ENCODE peak calls at places on chromosomes 5 and 9, in seven cellular contexts. V is aorta; P is iPS DF 6.9; W is CD8-positive, alpha-beta memory T cell; B is mammary epithelial cell; U is CD8-positive, alpha-beta T cell; H is lung. M is an unnamed sample.
A peak's percentile ranks its signal among the peaks of the same experiment; 100 is the strongest.

GRCh38 chr9:128051932-128052734 is 15.0 kb downstream of the NAIF1 start:
- DNase-seq in V (no peak), P (no peak), W (no peak), B (peak; percentile 67), U (no peak), H (no peak), M (no peak)

GRCh38 chr9:91047993-91048607 is 246.5 kb downstream of the SYK start:
- DNase-seq in V (no peak), P (no peak), W (no peak), B (peak; percentile 74), U (no peak), H (peak; percentile 25), M (peak; percentile 79)

GRCh38 chr5:66324357-66324756 is 180.3 kb downstream of the SREK1 start:
- DNase-seq in V (no peak), P (no peak), W (no peak), B (no peak), U (no peak), H (no peak), M (no peak)

GRCh38 chr5:148984333-148984732 is 78.5 kb downstream of the SH3TC2 start:
- DNase-seq in V (no peak), P (no peak), W (no peak), B (peak; percentile 94), U (no peak), H (no peak), M (no peak)

GRCh38 chr9:92600742-92601261 is 65.0 kb upstream of the ECM2 start:
- DNase-seq in V (peak; percentile 61), P (no peak), W (no peak), B (no peak), U (no peak), H (no peak), M (peak; percentile 61)

GRCh38 chr5:20369151-20369550 is 381.2 kb upstream of the CDH18 start:
- DNase-seq in V (no peak), P (no peak), W (no peak), B (no peak), U (no peak), H (no peak), M (no peak)

GRCh38 chr5:132094393-132095076 is 20.9 kb downstream of the CSF2 start:
- DNase-seq in V (no peak), P (no peak), W (no peak), B (peak; percentile 99), U (no peak), H (no peak), M (peak; percentile 91)

GRCh38 chr9:23412458-23412857 is 413.6 kb downstream of the ELAVL2 start:
- DNase-seq in V (no peak), P (no peak), W (no peak), B (no peak), U (no peak), H (no peak), M (no peak)

GRCh38 chr9:133063500-133064231 is 1.9 kb downstream of the CEL start:
- DNase-seq in V (no peak), P (no peak), W (no peak), B (no peak), U (no peak), H (no peak), M (no peak)

GRCh38 chr5:93006915-93007314 is 574.1 kb downstream of the NR2F1-AS1 start:
- DNase-seq in V (no peak), P (no peak), W (no peak), B (no peak), U (no peak), H (no peak), M (no peak)

GRCh38 chr5:78287833-78288232 is 6.7 kb downstream of the AP3B1 start:
- DNase-seq in V (no peak), P (no peak), W (no peak), B (peak; percentile 60), U (no peak), H (no peak), M (peak; percentile 10)

GRCh38 chr5:140568664-140569063 is 4.0 kb downstream of the SLC35A4 start:
- DNase-seq in V (no peak), P (no peak), W (no peak), B (no peak), U (no peak), H (peak; percentile 21), M (no peak)

GRCh38 chr9:35666045-35666444 is 1.1 kb upstream of the ARHGEF39 start:
- DNase-seq in V (no peak), P (no peak), W (no peak), B (no peak), U (no peak), H (no peak), M (peak; percentile 67)

GRCh38 chr9:121277026-121277425 is 9.1 kb downstream of the GSN start:
- DNase-seq in V (no peak), P (no peak), W (no peak), B (no peak), U (no peak), H (no peak), M (no peak)

GRCh38 chr5:54360089-54360488 is 49.7 kb upstream of the ARL15 start:
- DNase-seq in V (peak; percentile 44), P (no peak), W (no peak), B (peak; percentile 77), U (no peak), H (no peak), M (peak; percentile 85)

GRCh38 chr9:106419737-106420136 is 443.2 kb upstream of the ZNF462 start:
- DNase-seq in V (no peak), P (no peak), W (no peak), B (no peak), U (no peak), H (no peak), M (no peak)

GRCh38 chr5:1963941-1964451 is 81.3 kb upstream of the IRX4 start:
- DNase-seq in V (no peak), P (no peak), W (no peak), B (no peak), U (no peak), H (no peak), M (no peak)

GRCh38 chr9:124415852-124416484 is 726 bp upstream of the PSMB7 start:
- DNase-seq in V (no peak), P (no peak), W (no peak), B (no peak), U (no peak), H (no peak), M (no peak)

GRCh38 chr5:149227168-149227826 is 44.4 kb upstream of the AFAP1L1 start:
- DNase-seq in V (no peak), P (no peak), W (no peak), B (peak; percentile 61), U (no peak), H (no peak), M (no peak)

GRCh38 chr9:96137666-96138429 is 164.1 kb downstream of the HSD17B3 start:
- DNase-seq in V (no peak), P (no peak), W (no peak), B (no peak), U (no peak), H (no peak), M (peak; percentile 35)

GRCh38 chr9:100099722-100100042 is 639 bp downstream of the INVS start:
- DNase-seq in V (no peak), P (no peak), W (no peak), B (no peak), U (no peak), H (peak; percentile 54), M (no peak)

GRCh38 chr9:127991757-127992274 is 11.0 kb upstream of the EEIG1 start:
- DNase-seq in V (no peak), P (no peak), W (no peak), B (no peak), U (no peak), H (no peak), M (no peak)

GRCh38 chr5:91042856-91043255 is 340.3 kb downstream of the ARRDC3 start:
- DNase-seq in V (no peak), P (no peak), W (no peak), B (no peak), U (no peak), H (no peak), M (no peak)

GRCh38 chr5:120367896-120368634 is 96.0 kb upstream of the PRR16 start:
- DNase-seq in V (no peak), P (no peak), W (no peak), B (no peak), U (no peak), H (no peak), M (no peak)

GRCh38 chr9:80797841-80798688 is 891.3 kb downstream of the TLE1 start:
- DNase-seq in V (no peak), P (no peak), W (no peak), B (no peak), U (no peak), H (no peak), M (peak; percentile 81)

GRCh38 chr5:142829821-142830220 is 59.6 kb downstream of the ARHGAP26 start:
- DNase-seq in V (no peak), P (no peak), W (no peak), B (peak; percentile 34), U (no peak), H (no peak), M (peak; percentile 55)

DNA sequence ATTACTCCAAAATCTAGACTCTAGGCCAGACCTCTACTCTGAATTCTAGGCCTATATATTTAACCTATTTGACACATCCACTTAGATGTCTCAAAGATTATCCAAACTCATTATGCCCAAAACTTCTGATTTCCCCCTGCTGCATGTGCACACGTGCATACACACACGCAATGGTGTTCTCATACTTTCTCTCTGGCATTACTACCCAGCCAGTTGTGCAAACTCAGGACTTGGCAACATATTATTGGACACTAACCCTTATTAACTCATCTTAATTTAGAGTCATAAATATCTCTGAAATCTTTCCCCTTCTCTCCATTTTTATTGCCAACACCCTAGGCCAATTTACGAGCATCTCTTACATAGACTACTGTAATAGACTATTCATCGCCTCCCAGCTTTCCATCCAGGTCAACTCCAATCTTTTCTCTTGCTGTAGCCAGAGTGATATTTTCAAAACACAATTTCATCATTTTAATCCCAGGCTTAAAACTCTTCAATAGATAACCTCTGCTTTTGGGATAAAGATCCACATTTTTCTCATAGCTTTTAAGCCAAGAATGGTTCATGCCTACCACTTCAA is 141.2 kb upstream of the VLDLR start:
- DNase-seq in V (no peak), P (no peak), W (no peak), B (no peak), U (no peak), H (no peak), M (no peak)
- H3K4me3 ChIP-seq in V (no peak overlapping the region), P (no peak overlapping the region), W (no peak overlapping the region), B (no peak overlapping the region), U (no peak overlapping the region), H (no peak overlapping the region), M (no peak overlapping the region)

GRCh38 chr9:135919318-135919717 is 12.0 kb upstream of the CAMSAP1 start:
- DNase-seq in V (peak; percentile 21), P (no peak), W (no peak), B (no peak), U (no peak), H (no peak), M (no peak)
- H3K9me3 ChIP-seq in V (peaks cover 6% of the 10 kb centered on the region), P (peaks cover 10% of the 10 kb centered on the region), W (peaks cover 24% of the 10 kb centered on the region), B (peaks cover 39% of the 10 kb centered on the region), U (no peaks in the 10 kb centered on the region), H (no peaks in the 10 kb centered on the region), M (peaks cover 33% of the 10 kb centered on the region)

GRCh38 chr5:16945163-16945562 is 9.1 kb upstream of the MYO10 start:
- DNase-seq in V (no peak), P (no peak), W (no peak), B (no peak), U (no peak), H (no peak), M (no peak)
- H3K27me3 ChIP-seq in V (no peaks in the 10 kb centered on the region), P (no peaks in the 10 kb centered on the region), W (no peaks in the 10 kb centered on the region), B (no peaks in the 10 kb centered on the region), U (no peaks in the 10 kb centered on the region), H (no peaks in the 10 kb centered on the region), M (no peaks in the 10 kb centered on the region)

DNA sequence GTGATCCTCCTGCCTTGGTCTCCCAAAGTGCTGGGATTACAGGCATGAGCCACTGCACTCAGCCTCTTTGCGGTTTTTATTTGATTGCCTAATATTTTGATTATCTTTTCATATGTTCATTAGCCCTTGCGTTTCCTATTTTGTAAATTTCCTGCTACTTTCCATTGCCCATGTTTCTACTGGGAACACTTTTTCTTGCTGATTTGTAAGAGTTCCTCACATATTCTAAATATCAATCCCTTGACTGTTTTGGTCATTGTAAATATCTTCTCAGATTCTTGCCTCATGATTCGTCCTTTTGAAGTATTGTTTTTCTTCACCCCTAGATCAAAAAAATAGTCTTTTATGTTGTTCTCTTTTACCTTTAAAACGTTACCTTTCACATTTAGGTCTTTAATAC is 37.9 kb upstream of the TTC1 start:
- DNase-seq in V (no peak), P (no peak), W (no peak), B (no peak), U (no peak), H (no peak), M (no peak)
- H3K4me3 ChIP-seq in V (no peak overlapping the region), P (no peak overlapping the region), W (no peak overlapping the region), B (no peak overlapping the region), U (no peak overlapping the region), H (no peak overlapping the region), M (no peak overlapping the region)